ENCODE peak calls at places on chromosomes 6 and 20, in six cellular contexts. K is mammary epithelial cell, Z is H9, Y is DND-41, R is IMR-90, S is neural progenitor cell. I is an unnamed sample.

GRCh38 chr20:6595704-6596103 is 171.8 kb upstream of the BMP2 start:
- DNase-seq in K (no peak), Z (no peak), Y (no peak), R (peak), S (peak), I (no peak)

GRCh38 chr6:131322121-131322520 is 186.9 kb downstream of the AKAP7 start:
- DNase-seq in K (no peak), Z (no peak), Y (no peak), R (no peak), S (no peak), I (no peak)

GRCh38 chr20:1827974-1828785 is 67.0 kb upstream of the SIRPA start:
- DNase-seq in K (peak), Z (no peak), Y (no peak), R (no peak), S (peak), I (no peak)

GRCh38 chr6:165800337-165800736 is 137.3 kb upstream of the PDE10A start:
- DNase-seq in K (no peak), Z (no peak), Y (no peak), R (no peak), S (no peak), I (no peak)

GRCh38 chr20:63702751-63703470 is 4.9 kb downstream of the ARFRP1 start:
- DNase-seq in K (no peak), Z (no peak), Y (no peak), R (no peak), S (no peak), I (no peak)

GRCh38 chr6:23013776-23014175 is 444.4 kb downstream of the HDGFL1 start:
- DNase-seq in K (peak), Z (no peak), Y (no peak), R (peak), S (no peak), I (no peak)

GRCh38 chr6:123945386-123945785 is 141.7 kb downstream of the NKAIN2 start:
- DNase-seq in K (no peak), Z (no peak), Y (no peak), R (no peak), S (no peak), I (peak)

GRCh38 chr6:98904096-98904495 is 43.6 kb downstream of the FBXL4 start:
- DNase-seq in K (no peak), Z (no peak), Y (no peak), R (peak), S (no peak), I (no peak)

GRCh38 chr6:158841358-158841757 is 22.2 kb upstream of the EZR start:
- DNase-seq in K (no peak), Z (no peak), Y (no peak), R (no peak), S (no peak), I (no peak)

GRCh38 chr6:5656226-5656625 is 350.5 kb downstream of the NRN1 start:
- DNase-seq in K (no peak), Z (no peak), Y (no peak), R (no peak), S (no peak), I (no peak)

GRCh38 chr6:158870418-158870957 is 51.3 kb upstream of the EZR start:
- DNase-seq in K (no peak), Z (no peak), Y (no peak), R (no peak), S (no peak), I (no peak)

GRCh38 chr6:6593876-6594275 is 5.4 kb downstream of the LY86 start:
- DNase-seq in K (no peak), Z (no peak), Y (no peak), R (no peak), S (no peak), I (no peak)

GRCh38 chr6:140602843-140603242 is 1228.4 kb upstream of the CITED2 start:
- DNase-seq in K (no peak), Z (no peak), Y (no peak), R (no peak), S (no peak), I (no peak)

GRCh38 chr6:142570221-142570671 is 268.4 kb downstream of the ADGRG6 start:
- DNase-seq in K (peak), Z (no peak), Y (peak), R (peak), S (no peak), I (no peak)

GRCh38 chr6:52010145-52010544 is 77.3 kb downstream of the PKHD1 start:
- DNase-seq in K (no peak), Z (no peak), Y (no peak), R (no peak), S (no peak), I (no peak)

GRCh38 chr6:39823187-39823815 is 31.1 kb downstream of the DAAM2 start:
- DNase-seq in K (no peak), Z (no peak), Y (no peak), R (no peak), S (no peak), I (no peak)

GRCh38 chr6:130035211-130035610 is 16.8 kb downstream of the L3MBTL3 start:
- DNase-seq in K (no peak), Z (no peak), Y (no peak), R (peak), S (no peak), I (no peak)
- H3K4me2 ChIP-seq in K (no peak), Z (no peak), Y (no peak), R (peak), S (no peak), I (no peak)

DNA sequence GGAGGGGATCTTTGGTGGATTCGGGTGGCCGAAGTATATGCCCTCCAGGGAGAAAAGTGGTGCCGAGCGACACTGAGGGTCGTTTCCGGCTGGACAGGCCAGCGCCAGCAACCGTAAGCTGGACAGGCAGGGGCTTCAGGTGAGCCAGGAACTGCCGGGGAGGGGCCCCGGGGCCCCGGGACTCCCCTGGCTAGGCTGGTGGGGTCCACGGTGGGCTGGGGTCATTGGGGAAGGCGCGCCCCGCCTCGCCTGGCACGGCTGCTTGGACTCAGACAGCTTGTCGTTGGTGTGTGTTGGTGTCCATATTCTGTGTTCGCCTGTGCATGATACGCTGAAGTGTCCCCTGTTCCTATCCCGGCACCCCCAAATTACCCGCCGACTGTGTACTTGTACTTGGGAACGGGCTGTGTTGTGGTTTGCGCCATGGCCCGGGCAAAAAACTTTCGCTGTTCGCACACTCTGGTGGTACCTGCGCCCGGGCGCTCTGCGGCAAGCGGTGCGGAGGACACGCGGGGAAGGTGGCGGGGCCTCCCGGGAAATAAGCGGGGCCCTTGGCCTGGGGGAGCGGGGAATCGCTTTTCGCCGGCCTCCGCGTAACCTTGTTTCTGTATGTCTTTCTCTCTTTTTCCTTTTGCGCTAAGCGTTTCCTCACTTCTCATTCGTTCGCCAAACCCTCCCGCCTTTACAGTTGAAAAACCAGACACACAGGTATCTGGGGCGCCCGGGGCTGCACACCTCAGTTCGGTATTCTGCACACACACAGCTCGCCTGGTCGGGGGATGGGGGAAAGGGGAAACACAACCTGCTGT is 3.2 kb downstream of the GNAS start:
- DNase-seq in K (peak), Z (no peak), Y (no peak), R (no peak), S (no peak), I (no peak)
- H3K4me2 ChIP-seq in K (peak), Z (peak), Y (no peak), R (no peak), S (peak), I (no peak)

GRCh38 chr20:57079016-57080005 is 187.1 kb downstream of the BMP7 start:
- DNase-seq in K (no peak), Z (no peak), Y (no peak), R (no peak), S (no peak), I (no peak)
- H3K4me2 ChIP-seq in K (no peak), Z (no peak), Y (no peak), R (no peak), S (no peak), I (no peak)

GRCh38 chr6:111119550-111120329 is 32.4 kb downstream of the SLC16A10 start:
- DNase-seq in K (no peak), Z (no peak), Y (no peak), R (peak), S (no peak), I (no peak)

GRCh38 chr6:111121789-111122350 is 34.6 kb downstream of the SLC16A10 start:
- DNase-seq in K (no peak), Z (no peak), Y (no peak), R (no peak), S (no peak), I (no peak)

GRCh38 chr6:111124406-111124805 is 37.1 kb downstream of the SLC16A10 start:
- DNase-seq in K (no peak), Z (no peak), Y (no peak), R (no peak), S (no peak), I (no peak)

GRCh38 chr6:111118816-111119215 is 31.5 kb downstream of the SLC16A10 start:
- DNase-seq in K (no peak), Z (no peak), Y (no peak), R (no peak), S (no peak), I (no peak)

GRCh38 chr6:111122458-111123286 is 35.4 kb downstream of the SLC16A10 start:
- DNase-seq in K (no peak), Z (no peak), Y (no peak), R (no peak), S (peak), I (no peak)
- H3K4me2 ChIP-seq in K (no peak), Z (no peak), Y (no peak), R (no peak), S (no peak), I (no peak)

GRCh38 chr6:157530724-157531168 is 149.8 kb downstream of the ZDHHC14 start:
- DNase-seq in K (no peak), Z (no peak), Y (no peak), R (no peak), S (no peak), I (no peak)

GRCh38 chr6:157533397-157533814 is 152.4 kb downstream of the ZDHHC14 start:
- DNase-seq in K (no peak), Z (peak), Y (no peak), R (no peak), S (peak), I (no peak)

GRCh38 chr6:157531169-157531985 is 150.4 kb downstream of the ZDHHC14 start:
- DNase-seq in K (no peak), Z (peak), Y (no peak), R (no peak), S (peak), I (no peak)

GRCh38 chr6:157532963-157533362 is 152.0 kb downstream of the ZDHHC14 start:
- DNase-seq in K (no peak), Z (no peak), Y (no peak), R (no peak), S (no peak), I (no peak)

DNA sequence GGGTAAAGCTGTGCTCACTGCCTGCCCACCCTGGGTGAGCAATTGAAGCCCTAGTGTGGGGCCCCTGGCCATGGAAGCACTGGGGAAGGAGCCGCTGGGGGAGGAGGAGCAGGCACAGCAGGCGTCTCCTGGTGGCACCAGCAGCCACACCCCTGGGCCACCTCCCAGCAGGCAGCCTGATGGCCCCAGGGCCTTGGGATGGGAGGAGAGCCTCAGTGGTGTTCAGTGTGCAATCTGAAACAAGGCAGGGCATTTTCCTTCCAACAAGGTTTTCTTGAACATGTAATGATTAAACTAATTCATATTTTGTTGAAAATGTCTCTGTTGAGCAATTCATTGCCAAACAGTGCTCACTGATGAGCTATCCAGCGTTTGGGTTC is 151.0 kb downstream of the ZDHHC14 start:
- DNase-seq in K (no peak), Z (no peak), Y (no peak), R (no peak), S (no peak), I (no peak)
- H3K4me2 ChIP-seq in K (no peak), Z (no peak), Y (no peak), R (no peak), S (peak), I (no peak)

GRCh38 chr6:95530176-95530799 is 47.0 kb upstream of the MANEA start:
- DNase-seq in K (no peak), Z (no peak), Y (no peak), R (no peak), S (no peak), I (no peak)
- H3K4me2 ChIP-seq in K (no peak), Z (peak), Y (no peak), R (no peak), S (no peak), I (no peak)

GRCh38 chr6:91926827-91927226 is 1340.0 kb upstream of the MAP3K7 start:
- DNase-seq in K (no peak), Z (no peak), Y (no peak), R (no peak), S (no peak), I (no peak)
- H3K4me2 ChIP-seq in K (no peak), Z (no peak), Y (no peak), R (no peak), S (no peak), I (no peak)

I was measured in MM.1S.